ENCODE peak calls at places on chromosomes 3 and 15, in ten cellular contexts. H is fibroblast of villous mesenchyme, X is adrenal gland, F is SK-N-SH, W is A549, E is OCI-LY7, Z is cardiac muscle cell, T is A673, O is astrocyte of the spinal cord, A is stomach. K is an unnamed sample.

GRCh38 chr3:7260975-7261374 is 400.1 kb downstream of the GRM7 start:
- DNase-seq in H (no peak), X (no peak), F (no peak), W (no peak), E (no peak), Z (no peak), T (no peak), O (no peak), A (no peak), K (no peak)

GRCh38 chr3:172102123-172102882 is 62.9 kb downstream of the FNDC3B start:
- DNase-seq in H (no peak), X (no peak), F (no peak), W (no peak), E (peak), Z (no peak), T (no peak), O (no peak), A (no peak), K (no peak)

GRCh38 chr3:178381555-178381954 is 154.7 kb upstream of the KCNMB2 start:
- DNase-seq in H (peak), X (no peak), F (no peak), W (no peak), E (no peak), Z (no peak), T (no peak), O (peak), A (no peak), K (no peak)

GRCh38 chr3:150925751-150926201 is 20.5 kb upstream of the MINDY4B start:
- DNase-seq in H (peak), X (peak), F (peak), W (peak), E (peak), Z (peak), T (peak), O (peak), A (peak), K (peak)

GRCh38 chr3:197906850-197907187 is 43.2 kb upstream of the RPL35A start:
- DNase-seq in H (no peak), X (no peak), F (peak), W (no peak), E (no peak), Z (no peak), T (no peak), O (no peak), A (no peak), K (no peak)

GRCh38 chr15:62644874-62645755 is 397.4 kb upstream of the TPM1 start:
- DNase-seq in H (peak), X (no peak), F (no peak), W (no peak), E (no peak), Z (no peak), T (no peak), O (peak), A (no peak), K (no peak)

GRCh38 chr3:125593991-125594574 is 1.2 kb downstream of the OSBPL11 start:
- DNase-seq in H (peak), X (peak), F (no peak), W (no peak), E (peak), Z (no peak), T (peak), O (no peak), A (no peak), K (peak)

GRCh38 chr3:188689101-188689574 is 482.6 kb upstream of the TPRG1 start:
- DNase-seq in H (peak), X (peak), F (no peak), W (no peak), E (no peak), Z (no peak), T (peak), O (peak), A (no peak), K (no peak)

GRCh38 chr3:112377418-112378071 is 44.6 kb downstream of the CD200 start:
- DNase-seq in H (peak), X (no peak), F (no peak), W (no peak), E (no peak), Z (no peak), T (peak), O (peak), A (no peak), K (no peak)

GRCh38 chr15:59691194-59691805 is 2.2 kb upstream of the BNIP2 start:
- DNase-seq in H (peak), X (peak), F (peak), W (peak), E (peak), Z (peak), T (peak), O (peak), A (peak), K (peak)

GRCh38 chr15:98946301-98947255 is 61.0 kb downstream of the PGPEP1L start:
- DNase-seq in H (no peak), X (peak), F (no peak), W (no peak), E (no peak), Z (no peak), T (no peak), O (no peak), A (no peak), K (no peak)

GRCh38 chr15:60000113-60000823 is 3.8 kb upstream of the FOXB1 start:
- DNase-seq in H (no peak), X (no peak), F (peak), W (no peak), E (no peak), Z (no peak), T (no peak), O (no peak), A (no peak), K (no peak)

GRCh38 chr3:138154534-138154933 is 20.2 kb downstream of the DBR1 start:
- DNase-seq in H (no peak), X (no peak), F (no peak), W (no peak), E (no peak), Z (no peak), T (no peak), O (no peak), A (no peak), K (no peak)

GRCh38 chr3:124995460-124995994 is 60.3 kb downstream of the HEG1 start:
- DNase-seq in H (peak), X (peak), F (peak), W (peak), E (peak), Z (peak), T (peak), O (peak), A (peak), K (peak)

GRCh38 chr3:152452318-152452717 is 183.6 kb downstream of the MBNL1 start:
- DNase-seq in H (no peak), X (no peak), F (no peak), W (no peak), E (no peak), Z (no peak), T (no peak), O (peak), A (no peak), K (peak)

GRCh38 chr3:162729686-162730085 is 1233.1 kb downstream of the OTOL1 start:
- DNase-seq in H (no peak), X (no peak), F (no peak), W (no peak), E (no peak), Z (no peak), T (no peak), O (peak), A (no peak), K (no peak)

GRCh38 chr3:16999871-17000270 is 115.1 kb downstream of the PLCL2 start:
- DNase-seq in H (no peak), X (no peak), F (no peak), W (no peak), E (no peak), Z (no peak), T (no peak), O (no peak), A (no peak), K (no peak)

GRCh38 chr3:18720543-18720942 is 295.4 kb upstream of the SATB1 start:
- DNase-seq in H (no peak), X (no peak), F (no peak), W (no peak), E (no peak), Z (no peak), T (no peak), O (no peak), A (no peak), K (no peak)

GRCh38 chr3:62982795-62983455 is 107.7 kb upstream of the CADPS start:
- DNase-seq in H (no peak), X (no peak), F (no peak), W (no peak), E (no peak), Z (no peak), T (no peak), O (no peak), A (no peak), K (no peak)

GRCh38 chr3:120622870-120623718 is 27.0 kb downstream of the NDUFB4 start:
- DNase-seq in H (peak), X (peak), F (no peak), W (peak), E (peak), Z (no peak), T (peak), O (peak), A (no peak), K (peak)

GRCh38 chr3:165903885-165904284 is 66.7 kb upstream of the BCHE start:
- DNase-seq in H (no peak), X (no peak), F (no peak), W (no peak), E (no peak), Z (no peak), T (no peak), O (no peak), A (no peak), K (no peak)

GRCh38 chr3:184815046-184815930 is 3.3 kb downstream of the VPS8 start:
- DNase-seq in H (peak), X (no peak), F (no peak), W (no peak), E (no peak), Z (no peak), T (no peak), O (peak), A (no peak), K (no peak)

GRCh38 chr3:62186967-62187366 is 186.4 kb downstream of the FEZF2 start:
- DNase-seq in H (peak), X (no peak), F (no peak), W (peak), E (peak), Z (peak), T (peak), O (peak), A (no peak), K (no peak)

GRCh38 chr3:155079795-155080546 is at the start of gene MME:
- DNase-seq in H (peak), X (no peak), F (peak), W (no peak), E (peak), Z (peak), T (peak), O (peak), A (peak), K (peak)

GRCh38 chr15:90866161-90866715 is 2.1 kb upstream of the FURIN start:
- DNase-seq in H (no peak), X (no peak), F (no peak), W (no peak), E (no peak), Z (no peak), T (no peak), O (no peak), A (no peak), K (no peak)

GRCh38 chr15:90902996-90903732 is at the start of gene MAN2A2:
- DNase-seq in H (peak), X (peak), F (peak), W (peak), E (peak), Z (peak), T (peak), O (peak), A (peak), K (peak)

GRCh38 chr3:177180506-177180905 is 16.8 kb downstream of the TBL1XR1 start:
- DNase-seq in H (no peak), X (no peak), F (no peak), W (no peak), E (no peak), Z (no peak), T (no peak), O (no peak), A (no peak), K (no peak)

GRCh38 chr3:94187697-94188096 is 124.8 kb downstream of the NSUN3 start:
- DNase-seq in H (no peak), X (no peak), F (no peak), W (no peak), E (no peak), Z (no peak), T (no peak), O (no peak), A (no peak), K (no peak)

GRCh38 chr3:127472506-127472905 is 118.0 kb downstream of the TPRA1 start:
- DNase-seq in H (no peak), X (no peak), F (no peak), W (no peak), E (no peak), Z (no peak), T (no peak), O (no peak), A (no peak), K (no peak)

GRCh38 chr15:45023659-45024320 is 795 bp downstream of the SORD start:
- DNase-seq in H (peak), X (peak), F (peak), W (peak), E (peak), Z (peak), T (peak), O (peak), A (no peak), K (no peak)

GRCh38 chr15:67547836-67548531 is 5.5 kb downstream of the MAP2K5 start:
- DNase-seq in H (no peak), X (no peak), F (no peak), W (no peak), E (no peak), Z (no peak), T (peak), O (peak), A (no peak), K (no peak)

GRCh38 chr15:48946840-48947187 is 16.9 kb downstream of the SHC4 start:
- DNase-seq in H (no peak), X (no peak), F (no peak), W (no peak), E (no peak), Z (no peak), T (no peak), O (no peak), A (no peak), K (no peak)

GRCh38 chr3:11482024-11482423 is 161.7 kb downstream of the VGLL4 start:
- DNase-seq in H (peak), X (peak), F (no peak), W (no peak), E (no peak), Z (no peak), T (no peak), O (peak), A (peak), K (no peak)

GRCh38 chr15:79294075-79294474 is 11.6 kb downstream of the ANKRD34C start:
- DNase-seq in H (no peak), X (no peak), F (no peak), W (no peak), E (no peak), Z (peak), T (no peak), O (no peak), A (no peak), K (no peak)

GRCh38 chr15:77623008-77623877 is 9.5 kb downstream of the LINGO1 start:
- DNase-seq in H (no peak), X (no peak), F (peak), W (no peak), E (no peak), Z (no peak), T (no peak), O (no peak), A (no peak), K (no peak)

GRCh38 chr15:86263235-86263634 is 183.6 kb downstream of the AGBL1 start:
- DNase-seq in H (no peak), X (no peak), F (no peak), W (no peak), E (no peak), Z (no peak), T (no peak), O (no peak), A (no peak), K (no peak)

GRCh38 chr3:114846252-114846651 is 300.8 kb downstream of the ZBTB20 start:
- DNase-seq in H (no peak), X (no peak), F (no peak), W (no peak), E (no peak), Z (peak), T (no peak), O (no peak), A (no peak), K (no peak)

GRCh38 chr3:14153663-14154062 is 24.7 kb downstream of the XPC start:
- DNase-seq in H (no peak), X (no peak), F (no peak), W (no peak), E (no peak), Z (no peak), T (no peak), O (no peak), A (no peak), K (no peak)

GRCh38 chr3:12472796-12473195 is 11.5 kb upstream of the TSEN2 start:
- DNase-seq in H (no peak), X (no peak), F (no peak), W (no peak), E (no peak), Z (no peak), T (no peak), O (no peak), A (no peak), K (no peak)

GRCh38 chr3:151011427-151011826 is 38.9 kb upstream of the CLRN1 start:
- DNase-seq in H (peak), X (peak), F (no peak), W (no peak), E (no peak), Z (peak), T (peak), O (peak), A (no peak), K (no peak)

GRCh38 chr3:109050591-109051167 is 67.3 kb downstream of the MORC1 start:
- DNase-seq in H (peak), X (peak), F (peak), W (peak), E (peak), Z (peak), T (peak), O (peak), A (no peak), K (no peak)
- TF ChIP-seq CTCF in H (peak), X (peak), F (peak), W (peak), E (peak), Z (peak), T (peak), O (peak), A (no peak), K (peak)

GRCh38 chr3:46974421-46975227 is 1.9 kb downstream of the CCDC12 start:
- DNase-seq in H (no peak), X (no peak), F (no peak), W (no peak), E (peak), Z (no peak), T (no peak), O (no peak), A (no peak), K (no peak)
- H3K4me3 ChIP-seq in H (peak), X (no peak), F (no peak), W (peak), E (peak), Z (no peak), T (no peak), O (no peak), A (no peak), K (no peak)

DNA sequence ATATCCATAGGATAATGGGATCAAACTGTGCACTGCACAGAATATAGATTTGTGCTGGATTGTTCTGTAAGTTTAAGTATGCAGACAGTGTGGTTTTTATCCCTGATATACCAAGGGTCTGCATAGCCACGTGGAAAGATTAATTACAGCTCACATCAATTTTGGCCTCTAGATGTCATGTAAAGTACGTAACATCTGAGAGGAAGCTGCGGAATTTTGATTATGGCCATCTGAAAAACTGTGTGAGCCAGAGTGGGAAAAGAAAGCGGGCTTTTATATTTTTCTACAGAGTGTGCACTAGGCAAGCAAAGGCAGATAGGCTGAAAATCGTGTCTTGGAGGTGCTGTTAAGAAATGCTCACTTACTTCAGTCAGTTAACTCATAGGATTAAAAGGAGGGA is 562.7 kb downstream of the GBE1 start:
- DNase-seq in H (no peak), X (no peak), F (peak), W (no peak), E (no peak), Z (no peak), T (no peak), O (no peak), A (no peak), K (no peak)
- TF ChIP-seq CTCF in H (no peak), X (no peak), F (no peak), W (no peak), E (no peak), Z (no peak), T (no peak), O (no peak), A (no peak), K (no peak)

GRCh38 chr15:56760186-56760585 is 26.9 kb upstream of the ZNF280D start:
- DNase-seq in H (peak), X (no peak), F (peak), W (no peak), E (no peak), Z (no peak), T (peak), O (peak), A (no peak), K (no peak)
- H3K4me3 ChIP-seq in H (no peak), X (no peak), F (no peak), W (no peak), E (no peak), Z (no peak), T (no peak), O (no peak), A (no peak), K (no peak)

DNA sequence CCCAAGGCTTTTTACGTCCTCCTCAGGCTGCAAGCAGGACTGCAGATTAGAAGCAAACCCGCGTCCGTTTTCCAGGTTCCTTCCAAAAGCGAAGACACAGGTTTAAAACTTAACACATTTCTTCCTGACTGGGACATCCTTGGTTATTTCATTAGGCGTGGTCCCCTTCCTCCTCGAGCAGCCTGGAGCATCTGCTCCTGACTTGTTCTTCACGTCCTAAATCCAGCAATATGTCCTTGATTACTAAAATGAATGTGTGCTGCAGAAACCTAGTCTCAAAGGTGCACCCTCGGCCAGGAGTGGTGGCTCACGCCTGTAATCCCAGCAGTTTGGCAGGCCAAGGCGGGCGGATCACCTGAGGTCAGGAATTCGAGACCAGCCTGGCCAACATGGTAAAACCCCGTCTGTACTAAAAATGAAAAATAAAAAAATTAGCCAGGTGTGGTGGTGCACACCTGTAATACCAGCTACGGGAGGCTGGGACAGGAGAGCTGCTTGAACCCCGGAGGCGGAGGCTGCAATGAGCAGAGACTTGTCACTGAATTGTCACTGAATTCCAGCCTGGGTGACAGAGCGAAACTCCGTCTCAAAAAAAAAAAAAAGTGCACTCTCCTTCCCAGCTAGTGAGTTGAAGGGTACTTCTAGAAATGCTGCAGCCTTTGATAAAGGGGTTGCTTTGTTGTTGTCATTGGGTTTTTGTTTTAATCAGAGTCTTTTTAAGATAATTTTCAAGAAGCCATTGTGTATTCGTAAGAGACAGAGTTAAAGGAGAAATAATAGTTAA is 853 bp upstream of the LRIG1 start:
- DNase-seq in H (no peak), X (no peak), F (no peak), W (no peak), E (no peak), Z (no peak), T (no peak), O (no peak), A (no peak), K (no peak)
- TF ChIP-seq CTCF in H (peak), X (no peak), F (no peak), W (no peak), E (peak), Z (peak), T (no peak), O (peak), A (no peak), K (no peak)

DNA sequence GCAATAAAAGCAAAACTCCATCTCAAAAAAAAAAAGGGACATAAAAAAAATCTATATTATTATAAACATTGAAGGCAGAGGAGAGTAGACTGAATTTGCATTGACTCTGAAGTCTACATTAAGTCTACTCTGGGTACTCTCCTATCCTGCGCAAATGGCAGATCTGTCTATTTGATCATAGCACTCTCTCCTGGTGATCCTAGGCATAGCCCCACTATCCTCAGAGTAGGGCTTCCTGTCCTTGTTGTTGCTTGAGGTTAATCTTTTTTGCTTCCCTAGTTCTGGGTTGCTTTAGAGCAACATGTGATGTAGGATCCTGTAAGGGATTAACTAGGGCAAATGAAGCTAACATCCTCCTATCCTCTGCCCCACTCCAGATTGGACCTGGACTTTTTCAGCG is 82.1 kb upstream of the LRRFIP2 start:
- DNase-seq in H (no peak), X (no peak), F (no peak), W (no peak), E (no peak), Z (no peak), T (peak), O (no peak), A (no peak), K (peak)
- H3K4me3 ChIP-seq in H (no peak), X (no peak), F (no peak), W (no peak), E (no peak), Z (no peak), T (no peak), O (no peak), A (no peak), K (no peak)

GRCh38 chr3:47421741-47422649 is 41.2 kb downstream of the PTPN23 start:
- DNase-seq in H (no peak), X (peak), F (peak), W (peak), E (no peak), Z (no peak), T (no peak), O (no peak), A (peak), K (peak)
- TF ChIP-seq CTCF in H (peak), X (peak), F (peak), W (peak), E (peak), Z (peak), T (no peak), O (peak), A (no peak), K (peak)

GRCh38 chr3:97269202-97269601 is 454.8 kb downstream of the EPHA6 start:
- DNase-seq in H (no peak), X (no peak), F (no peak), W (no peak), E (no peak), Z (no peak), T (no peak), O (no peak), A (no peak), K (no peak)
- H3K4me3 ChIP-seq in H (no peak), X (no peak), F (no peak), W (no peak), E (no peak), Z (no peak), T (no peak), O (no peak), A (no peak), K (no peak)

K was measured in Caco-2.